ENCODE peak calls at places on chromosomes 3 and 15, in seven cellular contexts. M, P, Q, D, T, Z and L are unnamed samples.

GRCh38 chr3:33211444-33211843 is 7.2 kb downstream of the SUSD5 start:
- DNase-seq in M (no peak), P (no peak), Q (no peak), D (no peak), T (no peak), Z (no peak), L (no peak)

GRCh38 chr15:22810033-22810734 is 23.7 kb downstream of the NIPA1 start:
- DNase-seq in M (no peak), P (no peak), Q (no peak), D (no peak), T (no peak), Z (no peak), L (no peak)

GRCh38 chr15:99542828-99543227 is 23.0 kb upstream of the MEF2A start:
- DNase-seq in M (no peak), P (no peak), Q (no peak), D (no peak), T (no peak), Z (no peak), L (no peak)

GRCh38 chr3:174197416-174197815 is 661.7 kb upstream of the NAALADL2 start:
- DNase-seq in M (no peak), P (no peak), Q (no peak), D (no peak), T (no peak), Z (no peak), L (no peak)

GRCh38 chr15:100690032-100690785 is 87.8 kb downstream of the ASB7 start:
- DNase-seq in M (no peak), P (no peak), Q (no peak), D (no peak), T (no peak), Z (no peak), L (no peak)

GRCh38 chr3:189262746-189263145 is 91.0 kb downstream of the TPRG1 start:
- DNase-seq in M (no peak), P (no peak), Q (no peak), D (no peak), T (no peak), Z (no peak), L (no peak)

GRCh38 chr3:30188713-30189112 is 417.7 kb upstream of the TGFBR2 start:
- DNase-seq in M (no peak), P (no peak), Q (no peak), D (no peak), T (no peak), Z (no peak), L (no peak)

GRCh38 chr3:98460220-98460619 is 2.8 kb upstream of the OR5K1 start:
- DNase-seq in M (no peak), P (no peak), Q (no peak), D (no peak), T (no peak), Z (no peak), L (no peak)

GRCh38 chr15:70576683-70577082 is 186.7 kb downstream of the UACA start:
- DNase-seq in M (no peak), P (no peak), Q (no peak), D (no peak), T (no peak), Z (no peak), L (no peak)

GRCh38 chr3:105351821-105352220 is 14.9 kb upstream of the ALCAM start:
- DNase-seq in M (no peak), P (no peak), Q (no peak), D (no peak), T (no peak), Z (no peak), L (no peak)